ENCODE peak calls at places on chromosomes 1 and 21, in seven cellular contexts. One of them, this sample, is unnamed.

GRCh38 chr1:3707298-3707938 is 44.8 kb upstream of the CCDC27 start:
- DNase-seq in HepG2: no peak
- DNase-seq in GM12892: no peak
- DNase-seq in SK-N-SH: no peak
- DNase-seq in GM12878: no peak
- DNase-seq in H1: peak
- DNase-seq in K562: no peak
- DNase-seq in this sample: no peak

GRCh38 chr21:25350056-25350455 is 257.2 kb downstream of the MRPL39 start:
- DNase-seq in HepG2: no peak
- DNase-seq in GM12892: no peak
- DNase-seq in SK-N-SH: peak
- DNase-seq in GM12878: no peak
- DNase-seq in H1: no peak
- DNase-seq in K562: peak
- DNase-seq in this sample: no peak

GRCh38 chr1:218344814-218345672 is at the start of gene TGFB2:
- DNase-seq in HepG2: no peak
- DNase-seq in GM12892: no peak
- DNase-seq in SK-N-SH: no peak
- DNase-seq in GM12878: no peak
- DNase-seq in H1: no peak
- DNase-seq in K562: peak
- DNase-seq in this sample: no peak

GRCh38 chr1:168288311-168289052 is 7.8 kb downstream of the TBX19 start:
- DNase-seq in HepG2: no peak
- DNase-seq in GM12892: no peak
- DNase-seq in SK-N-SH: no peak
- DNase-seq in GM12878: no peak
- DNase-seq in H1: no peak
- DNase-seq in K562: no peak
- DNase-seq in this sample: no peak

GRCh38 chr1:233993651-233994050 is 89.2 kb downstream of the SLC35F3 start:
- DNase-seq in HepG2: no peak
- DNase-seq in GM12892: no peak
- DNase-seq in SK-N-SH: no peak
- DNase-seq in GM12878: peak
- DNase-seq in H1: no peak
- DNase-seq in K562: no peak
- DNase-seq in this sample: no peak

GRCh38 chr1:30879126-30879786 is 29.3 kb downstream of the SDC3 start:
- DNase-seq in HepG2: no peak
- DNase-seq in GM12892: no peak
- DNase-seq in SK-N-SH: no peak
- DNase-seq in GM12878: no peak
- DNase-seq in H1: no peak
- DNase-seq in K562: no peak
- DNase-seq in this sample: no peak

GRCh38 chr1:29706936-29707335 is 470.6 kb downstream of the PTPRU start:
- DNase-seq in HepG2: no peak
- DNase-seq in GM12892: peak
- DNase-seq in SK-N-SH: peak
- DNase-seq in GM12878: no peak
- DNase-seq in H1: peak
- DNase-seq in K562: peak
- DNase-seq in this sample: peak

GRCh38 chr1:209190591-209191241 is 392.8 kb upstream of the CAMK1G start:
- DNase-seq in HepG2: peak
- DNase-seq in GM12892: peak
- DNase-seq in SK-N-SH: peak
- DNase-seq in GM12878: no peak
- DNase-seq in H1: peak
- DNase-seq in K562: peak
- DNase-seq in this sample: peak

GRCh38 chr21:41621523-41621922 is 113.6 kb upstream of the TMPRSS2 start:
- DNase-seq in HepG2: no peak
- DNase-seq in GM12892: no peak
- DNase-seq in SK-N-SH: no peak
- DNase-seq in GM12878: no peak
- DNase-seq in H1: no peak
- DNase-seq in K562: no peak
- DNase-seq in this sample: no peak

GRCh38 chr1:6000444-6001288 is 8.4 kb upstream of the NPHP4 start:
- DNase-seq in HepG2: no peak
- DNase-seq in GM12892: no peak
- DNase-seq in SK-N-SH: peak
- DNase-seq in GM12878: no peak
- DNase-seq in H1: no peak
- DNase-seq in K562: no peak
- DNase-seq in this sample: no peak

GRCh38 chr21:26920055-26920454 is 46.8 kb downstream of the ADAMTS5 start:
- DNase-seq in HepG2: no peak
- DNase-seq in GM12892: no peak
- DNase-seq in SK-N-SH: no peak
- DNase-seq in GM12878: no peak
- DNase-seq in H1: no peak
- DNase-seq in K562: no peak
- DNase-seq in this sample: no peak

GRCh38 chr1:101238041-101238515 is 1.3 kb downstream of the S1PR1 start:
- DNase-seq in HepG2: no peak
- DNase-seq in GM12892: no peak
- DNase-seq in SK-N-SH: no peak
- DNase-seq in GM12878: no peak
- DNase-seq in H1: no peak
- DNase-seq in K562: no peak
- DNase-seq in this sample: no peak

GRCh38 chr1:224785622-224786021 is 143.9 kb upstream of the DNAH14 start:
- DNase-seq in HepG2: no peak
- DNase-seq in GM12892: no peak
- DNase-seq in SK-N-SH: no peak
- DNase-seq in GM12878: no peak
- DNase-seq in H1: no peak
- DNase-seq in K562: no peak
- DNase-seq in this sample: no peak

GRCh38 chr1:205985330-205986005 is 17.7 kb downstream of the RAB7B start:
- DNase-seq in HepG2: peak
- DNase-seq in GM12892: no peak
- DNase-seq in SK-N-SH: no peak
- DNase-seq in GM12878: no peak
- DNase-seq in H1: no peak
- DNase-seq in K562: no peak
- DNase-seq in this sample: no peak

GRCh38 chr1:7940745-7941436 is at the start of gene TNFRSF9:
- DNase-seq in HepG2: no peak
- DNase-seq in GM12892: no peak
- DNase-seq in SK-N-SH: no peak
- DNase-seq in GM12878: no peak
- DNase-seq in H1: no peak
- DNase-seq in K562: peak
- DNase-seq in this sample: peak

GRCh38 chr1:226649780-226650179 is 89.3 kb downstream of the ITPKB start:
- DNase-seq in HepG2: no peak
- DNase-seq in GM12892: no peak
- DNase-seq in SK-N-SH: no peak
- DNase-seq in GM12878: no peak
- DNase-seq in H1: no peak
- DNase-seq in K562: peak
- DNase-seq in this sample: no peak

GRCh38 chr1:151211972-151212705 is 13.8 kb downstream of the PIP5K1A start:
- DNase-seq in HepG2: no peak
- DNase-seq in GM12892: no peak
- DNase-seq in SK-N-SH: no peak
- DNase-seq in GM12878: no peak
- DNase-seq in H1: no peak
- DNase-seq in K562: no peak
- DNase-seq in this sample: no peak

GRCh38 chr1:35605071-35605881 is 32.2 kb downstream of the TFAP2E start:
- DNase-seq in HepG2: no peak
- DNase-seq in GM12892: no peak
- DNase-seq in SK-N-SH: no peak
- DNase-seq in GM12878: no peak
- DNase-seq in H1: no peak
- DNase-seq in K562: no peak
- DNase-seq in this sample: no peak

DNA sequence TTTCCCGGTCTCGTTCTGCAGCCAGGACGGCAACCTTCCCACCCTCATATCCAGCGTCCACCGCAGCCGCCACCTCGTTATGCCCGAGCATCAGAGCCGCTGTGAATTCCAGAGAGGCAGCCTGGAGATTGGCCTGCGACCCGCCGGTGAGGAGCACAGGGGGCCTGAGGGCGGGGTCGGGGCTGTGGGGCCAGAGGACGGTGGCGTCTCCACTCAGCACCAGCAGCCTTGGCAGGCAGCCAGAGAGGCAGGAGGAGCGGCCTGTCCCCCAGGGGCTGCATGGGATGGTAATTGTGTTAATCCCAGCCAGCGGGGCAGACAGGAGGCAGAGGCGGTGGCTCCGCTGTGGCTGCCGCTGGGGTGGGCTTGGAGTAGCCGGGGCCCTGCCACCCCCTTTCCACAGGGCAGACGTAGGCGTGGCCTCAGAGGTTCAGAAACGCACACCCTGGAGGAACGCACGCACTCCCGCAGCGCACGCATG is 12.1 kb downstream of the SAMD11 start:
- DNase-seq in HepG2: no peak
- DNase-seq in GM12892: no peak
- DNase-seq in SK-N-SH: peak
- DNase-seq in GM12878: no peak
- DNase-seq in H1: no peak
- DNase-seq in K562: peak
- DNase-seq in this sample: no peak
- TF ChIP-seq TAF1 in HepG2: no peak
- TF ChIP-seq TAF1 in GM12892: no peak
- TF ChIP-seq TAF1 in SK-N-SH: no peak
- TF ChIP-seq TAF1 in GM12878: no peak
- TF ChIP-seq TAF1 in H1: no peak
- TF ChIP-seq TAF1 in K562: no peak
- TF ChIP-seq TAF1 in this sample: no peak

DNA sequence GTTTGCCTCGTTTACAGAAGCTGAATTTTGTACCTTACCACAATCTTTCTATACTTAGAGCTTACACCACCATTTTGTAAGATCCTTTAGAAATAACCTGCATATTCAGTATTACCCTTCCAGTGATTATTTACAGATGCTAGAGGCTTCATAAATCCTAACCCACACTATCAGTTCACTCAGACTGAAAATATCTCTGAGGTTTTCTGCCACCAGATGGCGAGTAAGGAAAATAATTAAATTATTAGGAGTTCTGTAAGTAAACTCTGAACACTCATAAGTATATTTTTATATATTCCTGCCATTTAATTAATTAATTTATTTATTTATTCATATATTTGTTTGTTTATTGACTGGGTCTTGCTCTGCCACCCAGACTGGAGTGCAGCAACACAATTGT is 1635.2 kb downstream of the PLA2G4A start:
- DNase-seq in HepG2: no peak
- DNase-seq in GM12892: no peak
- DNase-seq in SK-N-SH: no peak
- DNase-seq in GM12878: no peak
- DNase-seq in H1: no peak
- DNase-seq in K562: no peak
- DNase-seq in this sample: no peak
- TF ChIP-seq TAF1 in HepG2: no peak
- TF ChIP-seq TAF1 in GM12892: no peak
- TF ChIP-seq TAF1 in SK-N-SH: no peak
- TF ChIP-seq TAF1 in GM12878: no peak
- TF ChIP-seq TAF1 in H1: no peak
- TF ChIP-seq TAF1 in K562: no peak
- TF ChIP-seq TAF1 in this sample: no peak

GRCh38 chr1:215128514-215128913 is 46.0 kb downstream of the KCNK2 start:
- DNase-seq in HepG2: no peak
- DNase-seq in GM12892: no peak
- DNase-seq in SK-N-SH: no peak
- DNase-seq in GM12878: no peak
- DNase-seq in H1: no peak
- DNase-seq in K562: no peak
- DNase-seq in this sample: no peak

GRCh38 chr1:215137985-215138384 is 55.4 kb downstream of the KCNK2 start:
- DNase-seq in HepG2: no peak
- DNase-seq in GM12892: no peak
- DNase-seq in SK-N-SH: no peak
- DNase-seq in GM12878: no peak
- DNase-seq in H1: no peak
- DNase-seq in K562: no peak
- DNase-seq in this sample: no peak

GRCh38 chr1:215131291-215131690 is 48.8 kb downstream of the KCNK2 start:
- DNase-seq in HepG2: no peak
- DNase-seq in GM12892: no peak
- DNase-seq in SK-N-SH: no peak
- DNase-seq in GM12878: no peak
- DNase-seq in H1: no peak
- DNase-seq in K562: no peak
- DNase-seq in this sample: no peak

GRCh38 chr1:215132156-215132555 is 49.6 kb downstream of the KCNK2 start:
- DNase-seq in HepG2: no peak
- DNase-seq in GM12892: no peak
- DNase-seq in SK-N-SH: no peak
- DNase-seq in GM12878: no peak
- DNase-seq in H1: no peak
- DNase-seq in K562: no peak
- DNase-seq in this sample: no peak

DNA sequence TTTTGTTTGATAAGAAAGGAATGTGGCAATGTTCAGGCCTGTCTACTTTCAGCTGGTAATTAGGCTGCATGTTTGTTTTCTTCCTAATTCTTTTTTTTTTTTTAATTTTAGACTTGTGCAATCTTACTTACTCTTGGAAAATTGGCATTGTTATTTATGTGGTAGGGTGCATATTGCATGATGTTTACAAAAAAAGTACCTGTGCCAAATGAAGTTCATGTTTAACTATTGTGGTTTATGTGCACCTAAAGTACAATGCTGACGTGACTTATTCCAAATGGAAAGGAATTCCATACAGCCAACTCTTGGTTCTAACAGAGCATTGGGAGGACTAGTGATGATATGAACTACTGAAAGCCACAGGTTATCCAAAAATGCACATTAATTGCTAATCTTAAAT is 51.0 kb downstream of the KCNK2 start:
- DNase-seq in HepG2: no peak
- DNase-seq in GM12892: no peak
- DNase-seq in SK-N-SH: no peak
- DNase-seq in GM12878: no peak
- DNase-seq in H1: no peak
- DNase-seq in K562: no peak
- DNase-seq in this sample: no peak
- TF ChIP-seq TAF1 in HepG2: no peak
- TF ChIP-seq TAF1 in GM12892: no peak
- TF ChIP-seq TAF1 in SK-N-SH: no peak
- TF ChIP-seq TAF1 in GM12878: no peak
- TF ChIP-seq TAF1 in H1: no peak
- TF ChIP-seq TAF1 in K562: no peak
- TF ChIP-seq TAF1 in this sample: no peak

DNA sequence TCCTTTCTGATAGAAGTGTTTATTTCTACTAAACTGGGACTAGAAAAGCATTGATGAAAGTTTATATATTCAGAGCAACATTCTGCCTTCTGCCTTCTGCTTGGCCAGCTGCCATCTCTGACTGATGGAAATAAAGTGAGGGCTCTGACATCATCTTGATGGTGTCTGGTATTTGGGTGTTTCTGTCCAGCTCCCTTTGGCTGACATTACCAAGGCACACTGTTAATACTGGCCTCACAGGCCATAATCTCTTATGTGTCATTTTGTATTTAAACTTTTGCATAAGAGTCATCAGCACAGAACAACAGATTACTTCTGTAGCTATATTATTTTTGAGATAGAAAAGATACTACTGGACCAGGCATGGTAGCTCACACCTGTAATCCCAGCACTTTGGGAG is 216.9 kb downstream of the RYR2 start:
- DNase-seq in HepG2: no peak
- DNase-seq in GM12892: no peak
- DNase-seq in SK-N-SH: peak
- DNase-seq in GM12878: no peak
- DNase-seq in H1: no peak
- DNase-seq in K562: no peak
- DNase-seq in this sample: no peak
- TF ChIP-seq TAF1 in HepG2: no peak
- TF ChIP-seq TAF1 in GM12892: no peak
- TF ChIP-seq TAF1 in SK-N-SH: no peak
- TF ChIP-seq TAF1 in GM12878: no peak
- TF ChIP-seq TAF1 in H1: no peak
- TF ChIP-seq TAF1 in K562: no peak
- TF ChIP-seq TAF1 in this sample: no peak